ENCODE peak calls at places on chromosomes 5 and 9, in four cellular contexts. X is heart right ventricle, H is heart left ventricle, L is endodermal cell. Y is an unnamed sample. For H3K36me3 and H3K27me3, the result is how much of the 10 kb centered on the place peaks cover.

GRCh38 chr5:176612008-176612407 is 2.1 kb upstream of the GPRIN1 start:
- DNase-seq in X (no peak), H (no peak), L (no peak), Y (no peak)

GRCh38 chr5:57911466-57911865 is 428.9 kb upstream of the ACTBL2 start:
- DNase-seq in X (no peak), H (no peak), L (no peak), Y (no peak)

GRCh38 chr5:167888395-167888794 is 403.1 kb upstream of the WWC1 start:
- DNase-seq in X (no peak), H (no peak), L (no peak), Y (no peak)

GRCh38 chr5:134581241-134581981 is 51.2 kb downstream of the SAR1B start:
- DNase-seq in X (no peak), H (no peak), L (no peak), Y (peak)

GRCh38 chr5:74822288-74822687 is 43.9 kb downstream of the FAM169A start:
- DNase-seq in X (no peak), H (no peak), L (no peak), Y (no peak)

GRCh38 chr5:36138900-36139683 is 12.6 kb downstream of the LMBRD2 start:
- DNase-seq in X (no peak), H (no peak), L (no peak), Y (no peak)

GRCh38 chr9:36731576-36731975 is 158.9 kb downstream of the MELK start:
- DNase-seq in X (no peak), H (no peak), L (no peak), Y (no peak)

GRCh38 chr5:74206571-74207550 is 433.7 kb downstream of the ENC1 start:
- DNase-seq in X (peak), H (peak), L (no peak), Y (peak)

GRCh38 chr9:5593904-5594303 is 35.0 kb upstream of the RIC1 start:
- DNase-seq in X (no peak), H (no peak), L (no peak), Y (no peak)

GRCh38 chr9:133334161-133334560 is 1.8 kb downstream of the SURF6 start:
- DNase-seq in X (no peak), H (peak), L (peak), Y (no peak)

GRCh38 chr9:120924698-120925534 is 1.7 kb downstream of the TRAF1 start:
- DNase-seq in X (no peak), H (no peak), L (peak), Y (no peak)

GRCh38 chr5:8057764-8058163 is 188.8 kb downstream of the MTRR start:
- DNase-seq in X (no peak), H (no peak), L (no peak), Y (no peak)

GRCh38 chr5:131389096-131389868 is 125.4 kb downstream of the CDC42SE2 start:
- DNase-seq in X (no peak), H (no peak), L (no peak), Y (no peak)

GRCh38 chr5:2196416-2196815 is 313.7 kb upstream of the IRX4 start:
- DNase-seq in X (no peak), H (no peak), L (no peak), Y (no peak)

GRCh38 chr9:114034176-114034575 is 43.9 kb downstream of the AMBP start:
- DNase-seq in X (no peak), H (no peak), L (peak), Y (peak)

GRCh38 chr5:157248771-157249475 is 17.0 kb upstream of the CYFIP2 start:
- DNase-seq in X (no peak), H (no peak), L (no peak), Y (no peak)

GRCh38 chr9:111630182-111631070 is 708 bp upstream of the DNAJC25 start:
- DNase-seq in X (no peak), H (no peak), L (no peak), Y (no peak)

GRCh38 chr5:95988094-95988493 is 26.4 kb upstream of the ELL2 start:
- DNase-seq in X (no peak), H (no peak), L (no peak), Y (no peak)

GRCh38 chr5:39092581-39093350 is 18.6 kb upstream of the RICTOR start:
- DNase-seq in X (no peak), H (no peak), L (no peak), Y (no peak)

GRCh38 chr5:78972654-78973428 is 12.3 kb downstream of the ARSB start:
- DNase-seq in X (no peak), H (no peak), L (no peak), Y (no peak)

GRCh38 chr5:172146748-172147092 is 41.3 kb downstream of the STK10 start:
- DNase-seq in X (no peak), H (no peak), L (no peak), Y (no peak)
- H3K36me3 ChIP-seq in X (under half), H (under half), L (under half), Y (under half)

GRCh38 chr9:127770905-127771569 is 7.4 kb downstream of the SH2D3C start:
- DNase-seq in X (peak), H (peak), L (peak), Y (peak)

GRCh38 chr9:127771570-127772189 is 6.8 kb downstream of the SH2D3C start:
- DNase-seq in X (no peak), H (no peak), L (no peak), Y (no peak)

GRCh38 chr9:127769101-127769500 is 9.4 kb downstream of the SH2D3C start:
- DNase-seq in X (no peak), H (no peak), L (no peak), Y (no peak)

GRCh38 chr9:127768666-127769065 is 9.8 kb downstream of the SH2D3C start:
- DNase-seq in X (no peak), H (no peak), L (no peak), Y (no peak)

DNA sequence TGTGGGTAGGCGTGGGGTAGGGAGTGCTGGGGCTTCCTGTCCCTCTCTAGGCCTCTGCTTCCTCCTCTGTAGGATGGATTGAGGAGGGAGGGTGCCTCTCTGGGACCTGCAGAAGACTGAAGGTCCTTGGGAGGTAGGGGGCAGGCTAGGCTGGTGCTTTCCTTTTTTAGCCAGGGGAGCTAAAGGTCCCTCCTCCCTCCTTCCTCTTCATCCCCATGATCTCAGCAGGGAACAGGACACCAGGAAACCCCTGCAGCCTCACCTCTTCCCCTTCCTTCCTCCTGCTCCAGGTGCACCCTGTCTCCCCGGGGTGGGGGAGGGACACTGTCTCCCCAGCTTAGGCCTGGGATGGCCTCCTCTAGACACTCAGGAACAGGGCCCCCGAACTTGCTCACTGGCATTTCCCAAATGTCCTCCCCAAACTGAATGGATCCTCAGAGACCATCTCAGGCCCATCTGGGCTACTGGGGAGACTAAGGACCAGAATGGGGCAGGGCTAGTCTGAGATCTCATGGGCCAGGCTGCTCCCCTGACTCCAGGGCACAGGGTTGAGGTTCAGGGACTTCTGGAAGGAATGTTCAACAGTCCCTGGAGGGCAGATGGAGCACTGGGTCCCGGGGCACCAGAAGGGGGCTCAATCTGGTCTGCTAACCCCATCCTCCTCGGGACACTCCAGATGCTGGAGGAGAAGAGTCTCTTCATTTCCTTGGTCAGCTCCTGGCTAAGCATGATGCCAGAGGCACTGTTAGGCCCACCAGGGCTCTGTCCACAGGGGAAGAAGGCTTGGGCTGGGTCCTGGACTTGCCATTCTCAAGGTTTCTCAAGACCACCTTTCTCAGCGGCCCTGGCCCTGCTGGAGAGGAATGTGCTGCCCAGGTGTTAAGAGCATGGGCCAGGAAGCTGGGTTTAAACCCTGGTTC is 8.2 kb downstream of the SH2D3C start:
- DNase-seq in X (no peak), H (no peak), L (peak), Y (no peak)
- H3K4me3 ChIP-seq in X (peak), H (peak), L (peak), Y (peak)

DNA sequence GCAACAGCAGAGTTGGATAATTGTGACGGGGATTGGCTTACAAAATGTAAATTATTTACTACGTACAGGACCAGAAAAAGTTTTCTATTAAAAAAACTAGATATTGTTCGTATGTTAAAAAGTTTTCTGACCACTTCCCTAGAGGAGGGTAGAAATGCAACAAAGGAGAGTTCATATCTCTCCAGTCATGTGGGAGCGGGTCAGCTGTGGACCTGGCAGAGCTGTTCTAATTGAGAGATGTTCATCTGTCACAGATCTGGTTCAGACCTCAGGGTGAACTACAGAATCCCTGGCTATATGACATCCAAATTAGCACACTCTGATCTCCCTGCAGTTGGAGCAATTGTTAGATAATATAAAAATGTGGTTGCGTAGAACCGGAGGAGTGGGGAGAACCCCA is 976.2 kb upstream of the NUDT12 start:
- DNase-seq in X (no peak), H (no peak), L (no peak), Y (no peak)
- H3K27me3 ChIP-seq in X (under half), H (under half), L (under half), Y (under half)

GRCh38 chr5:179615203-179615602 is 8.3 kb downstream of the HNRNPH1 start:
- DNase-seq in X (no peak), H (no peak), L (no peak), Y (no peak)

GRCh38 chr5:179610903-179611265 is 12.6 kb downstream of the HNRNPH1 start:
- DNase-seq in X (no peak), H (no peak), L (no peak), Y (no peak)

GRCh38 chr5:179613460-179614071 is 9.9 kb downstream of the HNRNPH1 start:
- DNase-seq in X (no peak), H (no peak), L (peak), Y (no peak)

GRCh38 chr5:179614745-179615144 is 8.7 kb downstream of the HNRNPH1 start:
- DNase-seq in X (no peak), H (no peak), L (no peak), Y (no peak)

DNA sequence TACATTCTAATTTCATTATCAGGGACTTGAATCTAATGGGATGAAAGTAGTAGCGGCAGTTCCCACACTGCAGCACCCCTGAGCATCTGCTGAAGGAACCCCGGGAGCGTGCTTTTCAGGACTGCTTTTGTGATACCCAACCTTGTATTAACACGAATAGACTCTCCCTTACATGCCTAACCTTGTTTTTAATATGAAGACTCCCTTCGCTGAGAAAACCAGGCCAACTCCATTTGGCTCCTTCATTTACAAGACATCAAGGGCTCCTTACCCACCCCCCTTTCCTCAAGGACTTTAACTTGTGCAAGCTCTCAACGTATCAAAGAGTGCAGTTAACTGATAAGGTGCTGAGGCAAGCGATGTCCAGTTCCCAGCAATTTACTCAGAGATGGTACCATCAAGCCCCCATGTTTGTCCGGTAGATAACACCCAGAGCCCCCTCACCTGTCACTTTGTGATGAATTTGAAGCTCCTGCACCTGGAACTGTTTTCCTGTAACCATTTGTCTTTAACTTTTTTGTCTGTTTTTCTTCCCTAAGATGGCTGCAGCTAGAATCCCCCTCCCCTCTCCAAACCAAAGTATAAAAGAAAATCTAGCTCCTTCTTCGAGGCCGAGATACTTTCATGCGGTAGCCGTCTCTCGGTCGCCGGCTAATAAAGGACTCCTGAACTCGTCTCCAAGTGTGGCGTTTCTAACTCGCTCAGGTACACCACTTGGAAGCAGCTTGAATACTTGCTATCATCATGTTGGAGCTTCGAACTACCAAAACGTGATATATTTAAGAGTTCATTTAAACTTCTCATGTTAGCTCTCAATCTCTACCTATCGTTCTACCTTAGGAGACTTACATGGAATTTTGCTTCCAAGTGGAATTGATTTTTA is 10.7 kb downstream of the HNRNPH1 start:
- DNase-seq in X (no peak), H (no peak), L (peak), Y (no peak)
- H3K36me3 ChIP-seq in X (half or more), H (under half), L (half or more), Y (half or more)

GRCh38 chr9:91117474-91117891 is 244.2 kb downstream of the AUH start:
- DNase-seq in X (no peak), H (no peak), L (no peak), Y (peak)
- H3K4me3 ChIP-seq in X (peak), H (peak), L (no peak), Y (no peak)

DNA sequence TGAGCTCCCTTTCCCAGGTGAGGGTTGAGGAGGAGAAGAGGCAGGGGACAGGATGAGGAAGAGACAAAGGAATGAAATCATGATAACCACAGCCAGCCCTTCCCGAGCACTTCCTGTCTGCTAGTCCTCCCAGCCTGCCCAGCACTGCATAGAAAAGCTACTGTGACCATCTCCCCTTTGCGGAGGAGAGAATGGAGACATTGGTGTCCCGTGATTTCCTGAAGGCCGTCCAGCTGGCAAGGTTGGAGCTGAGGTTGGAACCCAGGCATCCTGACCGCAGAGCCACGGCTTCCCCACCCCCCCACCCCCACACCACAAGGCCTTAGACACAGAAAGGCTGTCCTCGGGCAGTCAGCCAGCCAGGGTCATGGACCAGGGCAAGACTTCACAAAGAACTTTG is 131.1 kb upstream of the ICE1 start:
- DNase-seq in X (peak), H (no peak), L (no peak), Y (no peak)
- H3K27me3 ChIP-seq in X (under half), H (under half), L (under half), Y (under half)

DNA sequence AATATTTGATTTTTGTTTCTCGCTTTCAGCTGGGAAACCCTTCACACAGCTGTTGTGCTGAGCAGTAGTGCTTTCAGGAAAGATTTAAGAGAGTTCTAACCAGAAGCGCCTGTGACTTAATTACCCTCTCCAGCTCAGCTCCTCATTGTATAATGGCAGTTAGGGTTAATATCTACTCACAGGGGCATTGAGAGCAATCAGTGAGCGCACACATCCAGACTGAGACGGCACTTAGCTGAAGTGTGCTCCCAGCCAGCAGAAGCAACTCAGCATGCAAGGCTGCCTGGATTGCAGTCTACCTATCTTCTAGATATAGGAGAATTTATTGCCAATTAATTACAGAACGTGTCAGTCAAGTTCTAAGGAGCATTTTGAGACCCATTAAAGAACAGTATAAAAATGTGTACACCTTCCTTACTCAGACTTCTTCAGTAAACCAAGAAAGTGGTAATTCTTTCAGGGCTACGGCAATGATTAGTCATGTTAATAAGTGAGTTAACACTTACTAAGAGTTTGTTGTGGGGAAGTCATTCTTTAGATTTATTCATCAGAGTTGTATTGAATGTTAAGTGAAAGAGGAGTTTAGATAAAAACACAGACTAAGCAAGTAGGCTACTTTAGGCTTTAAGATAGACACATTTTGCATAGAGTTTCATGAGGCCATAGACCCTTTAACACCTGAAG is 111.7 kb upstream of the PCAT7 start:
- DNase-seq in X (no peak), H (no peak), L (no peak), Y (no peak)
- H3K36me3 ChIP-seq in X (half or more), H (under half), L (half or more), Y (under half)

DNA sequence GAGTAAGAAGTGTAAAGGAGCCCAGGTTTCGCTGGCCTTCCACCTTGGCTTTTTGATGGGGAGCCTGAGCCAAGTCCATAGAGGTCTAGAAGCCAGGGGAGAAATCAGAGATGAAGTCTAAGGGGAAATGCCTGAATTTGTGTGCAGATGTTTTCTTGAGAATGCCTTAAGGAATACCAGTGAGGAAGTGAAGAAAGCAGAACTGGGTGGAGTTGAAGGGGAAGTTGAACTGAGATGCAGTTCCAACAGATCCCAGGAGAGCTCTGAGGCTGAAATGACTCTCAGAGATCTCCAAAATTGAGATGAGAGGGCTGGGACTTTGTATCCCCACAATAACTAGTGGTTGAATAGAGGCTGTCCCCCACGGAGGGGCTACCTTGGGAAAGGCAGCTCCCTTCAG is 197.1 kb downstream of the ZNF462 start:
- DNase-seq in X (no peak), H (no peak), L (no peak), Y (no peak)
- H3K4me3 ChIP-seq in X (no peak), H (no peak), L (no peak), Y (no peak)

DNA sequence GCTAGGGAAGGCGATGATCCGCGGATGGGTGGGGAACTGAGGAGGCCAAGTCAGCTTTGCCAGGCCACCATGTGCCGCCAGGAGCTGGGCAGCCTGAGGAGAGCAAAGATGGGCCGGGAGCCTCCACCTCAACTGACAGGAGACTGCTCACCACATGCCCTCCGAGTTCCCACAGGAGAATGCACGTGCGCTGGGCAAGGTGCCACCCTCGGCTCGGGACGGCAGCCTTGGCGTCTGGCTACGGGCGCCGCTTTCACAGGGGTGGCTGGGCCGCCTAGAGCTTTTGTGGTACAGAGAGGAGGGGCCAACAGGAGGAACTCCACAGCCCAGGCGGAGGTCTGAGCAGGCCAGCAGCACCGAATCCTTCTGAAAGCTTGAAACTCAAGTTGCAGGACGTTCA is 5.3 kb upstream of the TBC1D9B start:
- DNase-seq in X (no peak), H (no peak), L (no peak), Y (no peak)
- H3K27me3 ChIP-seq in X (under half), H (under half), L (under half), Y (under half)

GRCh38 chr5:147397616-147398015 is 112.3 kb downstream of the DPYSL3 start:
- DNase-seq in X (no peak), H (no peak), L (peak), Y (peak)

GRCh38 chr5:147394273-147394672 is 115.6 kb downstream of the DPYSL3 start:
- DNase-seq in X (no peak), H (no peak), L (no peak), Y (no peak)

GRCh38 chr5:147398860-147399259 is 111.0 kb downstream of the DPYSL3 start:
- DNase-seq in X (no peak), H (no peak), L (no peak), Y (no peak)

GRCh38 chr5:147393866-147394265 is 116.0 kb downstream of the DPYSL3 start:
- DNase-seq in X (peak), H (no peak), L (peak), Y (peak)

GRCh38 chr5:147396070-147396469 is 113.8 kb downstream of the DPYSL3 start:
- DNase-seq in X (peak), H (peak), L (no peak), Y (no peak)
- H3K36me3 ChIP-seq in X (half or more), H (under half), L (under half), Y (half or more)